ENCODE peak calls at places on chromosome 16, in six cellular contexts. E is sigmoid colon, X is heart right ventricle, U is OCI-LY7, Z is AG04450, Q is AG09309. Y is an unnamed sample.

GRCh38 chr16:19393226-19394074 is 24.2 kb upstream of the TMC5 start:
- DNase-seq in Q (peak), Z (no peak), X (no peak), E (no peak), U (no peak), Y (no peak)

GRCh38 chr16:17273142-17273561 is 197.6 kb downstream of the XYLT1 start:
- DNase-seq in U (no peak), E (no peak), Z (peak), Q (peak), X (no peak), Y (peak)

GRCh38 chr16:58027341-58028167 is 2.0 kb downstream of the MMP15 start:
- DNase-seq in E (no peak), Z (no peak), U (no peak), Q (no peak), X (peak), Y (no peak)

GRCh38 chr16:11064846-11065245 is 120.5 kb downstream of the CLEC16A start:
- DNase-seq in Z (no peak), E (no peak), U (no peak), X (no peak), Q (no peak), Y (no peak)

GRCh38 chr16:52863000-52863399 is 189.7 kb downstream of the CHD9NB start:
- DNase-seq in Z (no peak), E (no peak), Q (no peak), U (no peak), X (no peak), Y (no peak)

GRCh38 chr16:58377932-58378331 is 14.3 kb upstream of the GINS3 start:
- DNase-seq in Z (no peak), U (no peak), E (no peak), Q (no peak), X (no peak), Y (no peak)

GRCh38 chr16:55116165-55116894 is 185.7 kb downstream of the IRX5 start:
- DNase-seq in U (no peak), E (no peak), Z (peak), X (no peak), Q (peak), Y (peak)

GRCh38 chr16:17638134-17638533 is 167.4 kb upstream of the XYLT1 start:
- DNase-seq in E (no peak), X (no peak), Z (no peak), Q (no peak), U (no peak), Y (no peak)

GRCh38 chr16:70377782-70378181 is 31.1 kb downstream of the DDX19A start:
- DNase-seq in U (no peak), X (no peak), Z (no peak), E (no peak), Q (no peak), Y (no peak)

GRCh38 chr16:11035096-11035495 is 90.7 kb downstream of the CLEC16A start:
- DNase-seq in X (no peak), Q (no peak), E (no peak), U (no peak), Z (no peak), Y (no peak)

GRCh38 chr16:81485824-81486554 is 41.4 kb downstream of the CMIP start:
- DNase-seq in U (no peak), Q (peak), E (no peak), X (no peak), Z (no peak), Y (no peak)

GRCh38 chr16:81265658-81266451 is 27.4 kb downstream of the BCO1 start:
- DNase-seq in Q (no peak), E (peak), Z (no peak), U (no peak), X (peak), Y (peak)

GRCh38 chr16:12708266-12708665 is 95.4 kb downstream of the CPPED1 start:
- DNase-seq in E (no peak), X (no peak), U (no peak), Q (no peak), Z (no peak), Y (no peak)

GRCh38 chr16:31385680-31386079 is 7.5 kb upstream of the ITGAD start:
- DNase-seq in U (no peak), Z (no peak), Q (no peak), X (no peak), E (no peak), Y (no peak)

GRCh38 chr16:17414421-17414820 is 56.3 kb downstream of the XYLT1 start:
- DNase-seq in Q (no peak), Z (no peak), E (no peak), U (peak), X (no peak), Y (no peak)

GRCh38 chr16:5509794-5510193 is 412.2 kb upstream of the EEF2KMT start:
- DNase-seq in Z (no peak), X (no peak), E (no peak), U (no peak), Q (no peak), Y (no peak)

GRCh38 chr16:55392701-55393100 is 68.7 kb downstream of the IRX6 start:
- DNase-seq in U (no peak), X (no peak), Z (no peak), E (no peak), Q (no peak), Y (no peak)

GRCh38 chr16:83606486-83607030 is 201.2 kb upstream of the HSBP1 start:
- DNase-seq in Z (no peak), X (no peak), Q (no peak), U (peak), E (no peak), Y (no peak)

GRCh38 chr16:49995720-49996119 is 29.3 kb upstream of the CNEP1R1 start:
- DNase-seq in Q (no peak), Z (no peak), E (no peak), X (no peak), U (no peak), Y (no peak)
- TF ChIP-seq CTCF in Q (no peak), Z (no peak), E (no peak), X (no peak), U (no peak), Y (no peak)

DNA sequence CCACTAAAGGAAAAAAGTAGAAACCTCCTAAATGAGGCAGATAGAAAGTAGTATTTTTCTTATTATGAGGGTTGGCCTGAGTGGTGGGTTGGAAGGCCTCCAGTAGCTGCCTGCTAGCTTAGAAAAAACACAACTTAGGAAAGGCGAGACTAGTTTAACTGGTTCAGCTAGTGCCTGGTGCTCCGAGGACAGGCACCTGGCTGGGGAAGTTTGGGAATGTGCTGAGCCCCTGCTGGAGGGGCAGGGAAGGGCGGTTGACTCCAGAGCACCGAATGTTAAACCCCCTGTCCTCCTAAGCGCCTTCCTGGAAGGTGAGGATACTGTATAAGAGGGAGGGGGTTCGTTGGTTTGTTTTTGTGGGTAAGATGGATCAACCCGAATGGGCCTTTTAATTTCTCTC is 19.9 kb downstream of the LDHD start:
- DNase-seq in X (no peak), Q (no peak), E (no peak), Z (no peak), U (no peak), Y (no peak)
- TF ChIP-seq CTCF in X (peak), Q (peak), E (no peak), Z (peak), U (peak), Y (peak)

DNA sequence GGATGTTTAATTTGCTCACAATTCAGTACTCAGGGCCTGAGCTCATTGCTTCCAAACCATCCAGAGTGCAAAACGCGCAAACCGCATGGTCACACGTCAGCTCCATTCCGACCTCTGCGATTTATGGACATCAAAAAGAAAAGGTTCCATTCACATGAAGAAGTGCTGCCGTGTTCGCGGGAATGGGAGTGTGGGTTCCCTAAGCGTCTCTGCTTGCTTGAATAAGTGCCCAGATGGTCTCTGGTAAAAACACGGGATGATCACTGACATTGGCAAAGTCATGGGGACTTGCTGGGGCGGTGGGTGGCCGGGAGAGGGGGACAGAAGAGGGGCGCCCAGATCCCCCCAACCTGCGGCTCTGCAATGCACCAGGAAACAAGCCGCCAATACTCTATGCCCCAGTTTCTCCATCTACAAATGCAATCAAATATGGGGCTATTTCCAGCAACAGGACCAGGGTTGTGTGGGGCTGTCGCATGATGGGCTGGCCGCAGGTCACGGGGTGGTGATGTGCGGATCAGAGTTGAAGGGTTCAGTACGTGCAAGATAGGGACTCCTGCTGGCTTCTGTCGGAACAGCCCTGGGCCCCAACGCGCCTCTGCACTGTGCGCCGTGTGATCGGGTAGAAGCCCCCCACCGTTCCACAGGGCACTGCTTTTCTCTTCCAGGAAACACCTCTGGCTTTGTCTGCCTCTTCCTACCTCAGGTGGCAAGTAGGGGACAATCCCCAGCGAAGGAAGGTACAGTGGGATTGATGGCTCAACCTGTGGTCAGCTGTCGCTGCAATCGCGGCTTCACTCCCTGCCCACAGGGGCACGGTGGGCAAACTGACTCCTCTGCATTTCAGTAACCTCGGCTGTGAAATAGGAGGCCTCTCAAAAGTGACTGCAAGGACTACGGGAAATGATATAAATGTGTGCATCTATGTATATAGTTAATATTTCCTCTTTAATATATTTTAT is 11.2 kb downstream of the FOXF1 start:
- DNase-seq in U (no peak), Q (no peak), E (peak), Z (no peak), X (no peak), Y (no peak)
- TF ChIP-seq CTCF in U (no peak), Q (no peak), E (no peak), Z (peak), X (no peak), Y (no peak)

DNA sequence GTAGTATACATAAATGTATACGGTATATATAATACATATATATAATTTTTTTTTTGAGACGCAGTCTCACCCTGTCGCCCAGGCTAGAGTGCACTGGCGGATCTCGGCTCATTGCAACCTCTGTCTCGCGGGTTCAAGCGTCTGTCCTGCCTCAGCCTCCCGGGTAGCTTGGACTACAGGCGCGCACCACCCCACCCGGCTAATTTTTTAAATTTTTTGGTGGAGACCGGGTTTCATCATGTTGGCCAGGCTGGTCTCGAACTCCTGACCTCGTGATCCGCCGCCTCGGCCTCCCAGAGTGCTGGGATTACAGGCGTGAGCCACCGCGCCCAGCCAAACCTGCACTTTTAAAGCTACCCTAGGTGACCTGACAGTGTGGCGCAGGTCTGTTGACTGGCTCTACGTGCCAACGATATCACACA is 745 bp downstream of the PAM16 start:
- DNase-seq in X (no peak), Z (no peak), E (no peak), Q (no peak), U (no peak), Y (no peak)
- TF ChIP-seq CTCF in X (no peak), Z (no peak), E (no peak), Q (no peak), U (no peak), Y (no peak)

DNA sequence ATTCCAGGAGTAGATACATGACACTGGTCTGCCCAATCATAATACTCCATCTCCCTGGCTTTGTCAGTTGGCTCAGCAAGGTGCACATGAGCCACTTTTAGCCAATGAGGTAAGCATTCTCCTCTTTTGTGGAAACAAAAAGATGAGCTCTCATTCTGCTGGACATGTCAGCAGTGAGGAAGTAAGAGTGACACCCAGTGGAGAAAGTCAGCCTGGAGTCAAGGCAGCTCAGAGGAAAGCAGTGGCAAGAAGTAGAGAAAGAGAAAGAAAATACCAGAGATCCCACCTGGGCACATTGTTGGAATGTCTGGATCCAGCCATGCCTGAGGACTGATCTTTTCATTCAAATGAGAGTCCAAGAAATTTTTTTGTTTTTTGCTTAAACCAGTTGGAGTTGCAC is 496.9 kb upstream of the C16orf82 start:
- DNase-seq in X (peak), Q (no peak), E (no peak), U (peak), Z (no peak), Y (no peak)
- TF ChIP-seq CTCF in X (peak), Q (no peak), E (no peak), U (peak), Z (no peak), Y (no peak)